ENCODE peak calls at places on chromosomes 11 and 22, in four cellular contexts. W is nephron progenitor cell, O is non-pigmented ciliary epithelial cell, C is T-helper 1 cell. X is an unnamed sample.

GRCh38 chr22:31846161-31847115 is 92.6 kb downstream of the DEPDC5 start:
- DNase-seq in O (peak), W (no peak), C (no peak), X (peak)

GRCh38 chr22:36374603-36375024 is 13.2 kb downstream of the MYH9 start:
- DNase-seq in W (no peak), C (no peak), O (no peak), X (peak)

GRCh38 chr11:120184371-120184945 is 26.4 kb upstream of the OAF start:
- DNase-seq in W (no peak), O (no peak), C (no peak), X (no peak)

GRCh38 chr22:30325065-30325720 is 1.5 kb downstream of the TBC1D10A start:
- DNase-seq in O (peak), W (no peak), C (no peak), X (peak)

GRCh38 chr11:19577391-19577831 is 135.2 kb upstream of the NAV2 start:
- DNase-seq in O (no peak), C (no peak), W (no peak), X (peak)

GRCh38 chr11:122853971-122854446 is 15.7 kb downstream of the CRTAM start:
- DNase-seq in W (peak), O (no peak), C (peak), X (peak)

GRCh38 chr22:43262990-43263644 is 76.2 kb upstream of the TTLL12 start:
- DNase-seq in O (no peak), W (peak), C (no peak), X (peak)

GRCh38 chr11:119750056-119750455 is 21.1 kb upstream of the NECTIN1 start:
- DNase-seq in O (no peak), C (no peak), W (no peak), X (no peak)

GRCh38 chr22:46373166-46373565 is 37.7 kb downstream of the TRMU start:
- DNase-seq in O (no peak), W (no peak), C (no peak), X (no peak)

GRCh38 chr11:72776844-72777754 is 16.7 kb downstream of the STARD10 start:
- DNase-seq in W (no peak), C (no peak), O (no peak), X (no peak)

GRCh38 chr11:47997063-47998053 is 17.0 kb downstream of the PTPRJ start:
- DNase-seq in W (no peak), C (no peak), O (no peak), X (no peak)

GRCh38 chr11:73100578-73100977 is 41.5 kb downstream of the FCHSD2 start:
- DNase-seq in O (no peak), W (no peak), C (no peak), X (no peak)

GRCh38 chr11:6755303-6755952 is 16.3 kb downstream of the OR2AG2 start:
- DNase-seq in O (peak), W (peak), C (peak), X (peak)

GRCh38 chr11:78940500-78941225 is 366.0 kb upstream of the NARS2 start:
- DNase-seq in W (peak), C (no peak), O (no peak), X (no peak)

GRCh38 chr11:89181111-89181510 is 3.4 kb downstream of the TYR start:
- DNase-seq in W (no peak), O (no peak), C (no peak), X (no peak)

GRCh38 chr22:17754233-17754925 is 19.9 kb downstream of the BID start:
- DNase-seq in C (no peak), W (no peak), O (no peak), X (no peak)